ENCODE peak calls at places on chromosomes 2 and 18, in eight cellular contexts. O, G, A, Y, R, N, F and S are unnamed samples.

GRCh38 chr2:168456526-168457176 is 579 bp downstream of the CERS6 start:
- DNase-seq in O (peak), G (peak), A (peak), Y (peak), R (peak), N (no peak), F (no peak), S (peak)

GRCh38 chr18:2540575-2540974 is 30.7 kb downstream of the METTL4 start:
- DNase-seq in O (no peak), G (no peak), A (no peak), Y (no peak), R (no peak), N (no peak), F (no peak), S (no peak)

GRCh38 chr18:58863539-58864145 is 1.0 kb upstream of the ZNF532 start:
- DNase-seq in O (peak), G (peak), A (no peak), Y (no peak), R (peak), N (peak), F (peak), S (peak)

GRCh38 chr2:5365871-5366461 is 326.2 kb upstream of the SOX11 start:
- DNase-seq in O (no peak), G (peak), A (peak), Y (no peak), R (peak), N (peak), F (peak), S (peak)

GRCh38 chr2:177553176-177553909 is 160.8 kb downstream of the AGPS start:
- DNase-seq in O (peak), G (no peak), A (no peak), Y (peak), R (peak), N (no peak), F (no peak), S (no peak)

GRCh38 chr18:58762781-58763171 is 91.5 kb downstream of the MALT1 start:
- DNase-seq in O (no peak), G (no peak), A (no peak), Y (no peak), R (no peak), N (no peak), F (no peak), S (no peak)

GRCh38 chr18:68436485-68436884 is 278.4 kb downstream of the TMX3 start:
- DNase-seq in O (peak), G (no peak), A (no peak), Y (peak), R (no peak), N (no peak), F (no peak), S (no peak)

GRCh38 chr18:54608008-54608642 is 17.1 kb downstream of the DYNAP start:
- DNase-seq in O (peak), G (no peak), A (no peak), Y (no peak), R (peak), N (no peak), F (no peak), S (no peak)

GRCh38 chr2:1231664-1232063 is 181.6 kb upstream of the TPO start:
- DNase-seq in O (no peak), G (peak), A (no peak), Y (no peak), R (peak), N (no peak), F (no peak), S (no peak)

GRCh38 chr2:120761164-120761861 is 25.6 kb downstream of the GLI2 start:
- DNase-seq in O (no peak), G (no peak), A (no peak), Y (no peak), R (no peak), N (no peak), F (no peak), S (no peak)

GRCh38 chr2:16255120-16255519 is 314.8 kb downstream of the MYCN start:
- DNase-seq in O (no peak), G (no peak), A (no peak), Y (no peak), R (no peak), N (no peak), F (no peak), S (no peak)

GRCh38 chr2:22450831-22451230 is 934.1 kb upstream of the KLHL29 start:
- DNase-seq in O (no peak), G (no peak), A (no peak), Y (no peak), R (peak), N (peak), F (peak), S (no peak)

GRCh38 chr2:237092506-237092905 is 6.8 kb downstream of the COPS8 start:
- DNase-seq in O (no peak), G (no peak), A (no peak), Y (no peak), R (no peak), N (no peak), F (no peak), S (no peak)

GRCh38 chr2:88874063-88874657 is 182.7 kb downstream of the RPIA start:
- DNase-seq in O (peak), G (peak), A (peak), Y (peak), R (peak), N (no peak), F (no peak), S (peak)

GRCh38 chr2:74252036-74252435 is 53.6 kb downstream of the MTHFD2 start:
- DNase-seq in O (no peak), G (no peak), A (no peak), Y (no peak), R (no peak), N (no peak), F (no peak), S (no peak)

GRCh38 chr2:150596071-150596470 is 108.6 kb upstream of the RND3 start:
- DNase-seq in O (peak), G (no peak), A (no peak), Y (no peak), R (no peak), N (no peak), F (no peak), S (no peak)

GRCh38 chr2:6812857-6813530 is 52.7 kb downstream of the CMPK2 start:
- DNase-seq in O (no peak), G (no peak), A (no peak), Y (no peak), R (no peak), N (no peak), F (no peak), S (no peak)